ENCODE peak calls at places on chromosomes 6 and 20, in ten cellular contexts. J is AG10803, Q is transverse colon, M is GM13977, F is uterus, S is body of pancreas, B is GM12865, A is mucosa of descending colon, G is upper lobe of right lung, R is gastrocnemius medialis. D is an unnamed sample.

GRCh38 chr6:53922571-53922981 is 127.8 kb downstream of the LRRC1 start:
- DNase-seq in J (peak), Q (no peak), M (no peak), F (no peak), S (no peak), B (no peak), A (no peak), G (no peak), R (no peak), D (no peak)

GRCh38 chr20:760751-761417 is 7.4 kb downstream of the SLC52A3 start:
- DNase-seq in J (no peak), Q (no peak), M (peak), F (no peak), S (peak), B (peak), A (peak), G (peak), R (no peak), D (no peak)

GRCh38 chr20:59391975-59392374 is 91.6 kb downstream of the EDN3 start:
- DNase-seq in J (no peak), Q (no peak), M (no peak), F (no peak), S (no peak), B (no peak), A (no peak), G (no peak), R (no peak), D (no peak)

GRCh38 chr20:63690001-63690897 is 6.2 kb upstream of the TNFRSF6B start:
- DNase-seq in J (no peak), Q (no peak), M (no peak), F (no peak), S (no peak), B (no peak), A (no peak), G (no peak), R (no peak), D (no peak)

GRCh38 chr6:31906122-31906521 is 4.2 kb upstream of the ZBTB12 start:
- DNase-seq in J (no peak), Q (no peak), M (no peak), F (no peak), S (no peak), B (no peak), A (no peak), G (no peak), R (no peak), D (no peak)

GRCh38 chr20:38706482-38706881 is 17.8 kb upstream of the SLC32A1 start:
- DNase-seq in J (no peak), Q (no peak), M (no peak), F (no peak), S (no peak), B (no peak), A (no peak), G (no peak), R (no peak), D (no peak)

GRCh38 chr6:14031516-14031915 is 86.1 kb upstream of the CD83 start:
- DNase-seq in J (peak), Q (no peak), M (no peak), F (no peak), S (peak), B (no peak), A (no peak), G (no peak), R (no peak), D (no peak)

GRCh38 chr20:56636701-56637100 is 7.6 kb downstream of the TFAP2C start:
- DNase-seq in J (peak), Q (no peak), M (no peak), F (no peak), S (no peak), B (no peak), A (no peak), G (no peak), R (no peak), D (peak)

GRCh38 chr6:87909849-87910248 is 137.8 kb upstream of the SPACA1 start:
- DNase-seq in J (peak), Q (no peak), M (no peak), F (no peak), S (no peak), B (no peak), A (no peak), G (no peak), R (no peak), D (no peak)

GRCh38 chr6:76876922-76877553 is 586.3 kb downstream of the HTR1B start:
- DNase-seq in J (no peak), Q (peak), M (no peak), F (no peak), S (peak), B (peak), A (no peak), G (no peak), R (no peak), D (no peak)

GRCh38 chr6:31797607-31798006 is 2.1 kb upstream of the VARS1 start:
- DNase-seq in J (no peak), Q (peak), M (no peak), F (no peak), S (no peak), B (no peak), A (no peak), G (no peak), R (no peak), D (no peak)

GRCh38 chr6:20688710-20689500 is 154.6 kb downstream of the CDKAL1 start:
- DNase-seq in J (no peak), Q (no peak), M (peak), F (no peak), S (no peak), B (peak), A (no peak), G (no peak), R (no peak), D (no peak)

GRCh38 chr6:105879902-105880547 is 206.1 kb upstream of the PRDM1 start:
- DNase-seq in J (no peak), Q (peak), M (no peak), F (peak), S (peak), B (peak), A (no peak), G (peak), R (peak), D (no peak)

GRCh38 chr6:155497273-155497672 is 41.6 kb upstream of the NOX3 start:
- DNase-seq in J (no peak), Q (no peak), M (no peak), F (no peak), S (no peak), B (peak), A (no peak), G (no peak), R (no peak), D (no peak)

GRCh38 chr6:165447141-165447540 is 137.7 kb upstream of the C6orf118 start:
- DNase-seq in J (no peak), Q (no peak), M (no peak), F (no peak), S (no peak), B (no peak), A (no peak), G (no peak), R (no peak), D (no peak)

GRCh38 chr6:56671651-56672461 is 29.2 kb upstream of the DST start:
- DNase-seq in J (no peak), Q (peak), M (no peak), F (peak), S (peak), B (no peak), A (peak), G (no peak), R (peak), D (no peak)

GRCh38 chr6:150627154-150627553 is 27.5 kb downstream of the PLEKHG1 start:
- DNase-seq in J (no peak), Q (no peak), M (no peak), F (no peak), S (no peak), B (no peak), A (no peak), G (no peak), R (no peak), D (no peak)

GRCh38 chr20:47785900-47786762 is 850 bp upstream of the SULF2 start:
- DNase-seq in J (peak), Q (peak), M (peak), F (peak), S (peak), B (peak), A (peak), G (no peak), R (peak), D (peak)

GRCh38 chr20:44990425-44990824 is 24.1 kb downstream of the STK4 start:
- DNase-seq in J (peak), Q (no peak), M (no peak), F (no peak), S (no peak), B (peak), A (no peak), G (no peak), R (no peak), D (no peak)

GRCh38 chr6:132461958-132462357 is 51.0 kb downstream of the STX7 start:
- DNase-seq in J (no peak), Q (no peak), M (no peak), F (no peak), S (no peak), B (no peak), A (no peak), G (no peak), R (no peak), D (no peak)

GRCh38 chr6:132459605-132459952 is 53.3 kb downstream of the STX7 start:
- DNase-seq in J (no peak), Q (no peak), M (no peak), F (no peak), S (no peak), B (no peak), A (no peak), G (no peak), R (no peak), D (no peak)

GRCh38 chr6:132458887-132459604 is 53.9 kb downstream of the STX7 start:
- DNase-seq in J (no peak), Q (no peak), M (no peak), F (no peak), S (no peak), B (no peak), A (no peak), G (no peak), R (no peak), D (no peak)

GRCh38 chr6:132456700-132457143 is 55.4 kb upstream of the MOXD1 start:
- DNase-seq in J (peak), Q (peak), M (peak), F (no peak), S (peak), B (peak), A (no peak), G (peak), R (no peak), D (no peak)
- TF ChIP-seq CTCF in J (peak), Q (no peak), M (peak), F (no peak), S (no peak), B (peak), A (no peak), G (peak), R (no peak), D (no peak)

GRCh38 chr20:19920388-19921138 is 96.6 kb upstream of the NAA20 start:
- DNase-seq in J (no peak), Q (no peak), M (no peak), F (no peak), S (no peak), B (no peak), A (no peak), G (no peak), R (no peak), D (no peak)

GRCh38 chr20:19918965-19919329 is 98.2 kb upstream of the NAA20 start:
- DNase-seq in J (peak), Q (no peak), M (no peak), F (no peak), S (no peak), B (no peak), A (no peak), G (no peak), R (no peak), D (no peak)

GRCh38 chr20:19923762-19924161 is 93.4 kb upstream of the NAA20 start:
- DNase-seq in J (no peak), Q (no peak), M (no peak), F (no peak), S (no peak), B (no peak), A (no peak), G (no peak), R (no peak), D (no peak)

GRCh38 chr20:19922716-19923115 is 94.4 kb upstream of the NAA20 start:
- DNase-seq in J (no peak), Q (no peak), M (no peak), F (no peak), S (no peak), B (no peak), A (no peak), G (no peak), R (no peak), D (no peak)

DNA sequence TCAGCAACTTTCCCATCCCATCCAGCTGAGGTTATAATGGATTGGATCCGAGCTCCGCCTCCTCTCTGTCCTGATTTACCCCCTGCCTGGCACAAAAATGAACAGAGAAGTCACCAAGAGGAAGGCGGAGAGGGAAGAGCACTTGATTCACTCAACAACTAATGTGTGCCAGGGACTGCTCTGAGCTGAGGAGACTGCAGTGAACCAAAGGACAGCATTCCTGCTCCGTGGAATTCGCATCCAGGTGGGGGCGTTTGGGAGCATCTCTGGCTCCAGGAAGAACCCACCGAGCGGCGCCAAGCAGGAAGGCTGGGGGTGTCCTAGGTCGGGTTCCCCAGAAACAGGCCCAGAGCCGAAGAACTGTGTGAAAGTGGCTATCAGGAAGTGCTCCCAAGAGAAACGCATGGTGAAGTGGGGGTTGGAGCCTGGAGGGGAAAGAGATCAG is 95.8 kb upstream of the NAA20 start:
- DNase-seq in J (peak), Q (no peak), M (no peak), F (no peak), S (no peak), B (no peak), A (no peak), G (no peak), R (peak), D (no peak)
- TF ChIP-seq CTCF in J (no peak), Q (no peak), M (no peak), F (no peak), S (no peak), B (no peak), A (no peak), G (no peak), R (no peak), D (no peak)

DNA sequence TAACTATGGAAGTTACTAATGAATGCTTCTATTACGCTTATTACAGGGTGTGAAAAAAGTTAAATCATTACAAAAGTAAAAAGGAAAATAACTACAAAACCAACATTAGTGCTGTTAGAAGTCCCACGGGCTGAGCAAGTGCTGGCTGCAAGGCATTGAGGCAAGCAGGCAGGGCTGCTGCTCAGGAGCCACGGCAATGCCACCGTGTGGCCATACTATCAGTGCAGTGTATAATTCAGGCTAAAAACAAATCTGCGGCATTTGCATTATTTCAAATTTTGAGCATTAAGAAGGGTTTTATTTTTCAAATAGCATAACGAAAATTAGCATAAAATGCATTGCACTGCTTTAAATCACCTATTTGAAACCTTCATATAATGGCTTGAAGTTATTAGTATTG is 17.1 kb downstream of the IFNGR1 start:
- DNase-seq in J (no peak), Q (no peak), M (no peak), F (no peak), S (no peak), B (peak), A (no peak), G (no peak), R (no peak), D (no peak)
- TF ChIP-seq CTCF in J (peak), Q (no peak), M (peak), F (no peak), S (no peak), B (peak), A (no peak), G (peak), R (no peak), D (peak)

DNA sequence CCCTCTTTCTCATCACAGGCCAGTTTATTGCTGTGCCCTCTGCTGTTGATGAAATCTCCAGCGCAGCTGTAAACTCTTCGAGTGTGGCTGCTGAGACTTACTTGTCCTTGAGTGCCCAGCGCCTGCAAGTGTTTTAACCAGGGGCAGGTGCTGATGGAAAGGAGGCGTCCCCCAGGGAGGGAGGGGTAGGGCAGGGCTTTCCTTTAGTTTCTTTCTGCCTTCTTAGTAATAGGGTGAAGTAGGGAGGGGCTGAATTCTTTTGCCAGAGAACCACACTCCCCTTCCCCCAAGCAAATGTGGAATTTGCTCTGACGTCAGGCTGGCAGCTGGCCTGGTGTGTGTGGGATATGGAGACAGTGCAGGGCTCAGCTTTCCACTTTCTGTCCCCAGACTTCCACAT is 61.2 kb downstream of the IGF2R start:
- DNase-seq in J (peak), Q (peak), M (no peak), F (peak), S (peak), B (no peak), A (peak), G (peak), R (peak), D (peak)
- TF ChIP-seq CTCF in J (no peak), Q (no peak), M (no peak), F (no peak), S (no peak), B (no peak), A (no peak), G (no peak), R (no peak), D (peak)